ENCODE peak calls at places on chromosome 18, in five cellular contexts. One of them, this sample, is unnamed. For H3K9me3 and H3K4me1, the result is how much of the 10 kb centered on the place peaks cover.

GRCh38 chr18:41038071-41038470 is 917.0 kb upstream of the PIK3C3 start:
- DNase-seq in A549: no peak
- DNase-seq in IMR-90: peak
- DNase-seq in kidney: no peak
- DNase-seq in spleen: no peak
- DNase-seq in this sample: no peak

GRCh38 chr18:62979172-62979571 is 263.8 kb downstream of the PHLPP1 start:
- DNase-seq in kidney: no peak
- DNase-seq in IMR-90: peak
- DNase-seq in spleen: peak
- DNase-seq in A549: no peak
- DNase-seq in this sample: no peak

GRCh38 chr18:70337139-70337972 is 48.5 kb downstream of the SOCS6 start:
- DNase-seq in spleen: no peak
- DNase-seq in IMR-90: peak
- DNase-seq in kidney: no peak
- DNase-seq in A549: peak
- DNase-seq in this sample: no peak

GRCh38 chr18:65610939-65611338 is 139.9 kb upstream of the CDH7 start:
- DNase-seq in kidney: no peak
- DNase-seq in spleen: no peak
- DNase-seq in A549: no peak
- DNase-seq in IMR-90: no peak
- DNase-seq in this sample: no peak

GRCh38 chr18:2337552-2338141 is 233.7 kb downstream of the METTL4 start:
- DNase-seq in IMR-90: peak
- DNase-seq in kidney: no peak
- DNase-seq in A549: peak
- DNase-seq in spleen: no peak
- DNase-seq in this sample: no peak

GRCh38 chr18:12534820-12535219 is 123.1 kb downstream of the SPIRE1 start:
- DNase-seq in spleen: no peak
- DNase-seq in A549: no peak
- DNase-seq in IMR-90: no peak
- DNase-seq in kidney: no peak
- DNase-seq in this sample: no peak

GRCh38 chr18:4125246-4125938 is 329.7 kb downstream of the DLGAP1 start:
- DNase-seq in IMR-90: no peak
- DNase-seq in A549: no peak
- DNase-seq in spleen: no peak
- DNase-seq in kidney: no peak
- DNase-seq in this sample: no peak

GRCh38 chr18:770583-770961 is 41.5 kb downstream of the YES1 start:
- DNase-seq in kidney: no peak
- DNase-seq in IMR-90: no peak
- DNase-seq in spleen: no peak
- DNase-seq in A549: no peak
- DNase-seq in this sample: no peak

GRCh38 chr18:43589611-43590151 is 312.4 kb upstream of the SYT4 start:
- DNase-seq in kidney: peak
- DNase-seq in A549: no peak
- DNase-seq in spleen: no peak
- DNase-seq in IMR-90: no peak
- DNase-seq in this sample: no peak

GRCh38 chr18:40096675-40097074 is 1858.4 kb upstream of the PIK3C3 start:
- DNase-seq in kidney: no peak
- DNase-seq in spleen: no peak
- DNase-seq in A549: no peak
- DNase-seq in IMR-90: no peak
- DNase-seq in this sample: no peak

GRCh38 chr18:48860276-48861180 is 90.2 kb downstream of the SMAD7 start:
- DNase-seq in kidney: peak
- DNase-seq in IMR-90: no peak
- DNase-seq in spleen: peak
- DNase-seq in A549: no peak
- DNase-seq in this sample: no peak

GRCh38 chr18:13273800-13274199 is 55.2 kb downstream of the LDLRAD4 start:
- DNase-seq in A549: no peak
- DNase-seq in IMR-90: no peak
- DNase-seq in kidney: no peak
- DNase-seq in spleen: no peak
- DNase-seq in this sample: no peak

GRCh38 chr18:48761582-48761981 is 189.2 kb downstream of the SMAD7 start:
- DNase-seq in spleen: no peak
- DNase-seq in IMR-90: no peak
- DNase-seq in kidney: no peak
- DNase-seq in A549: no peak
- DNase-seq in this sample: no peak

GRCh38 chr18:7273301-7273911 is 42.5 kb downstream of the LRRC30 start:
- DNase-seq in IMR-90: peak
- DNase-seq in spleen: peak
- DNase-seq in A549: no peak
- DNase-seq in kidney: peak
- DNase-seq in this sample: peak

GRCh38 chr18:1392865-1393734 is 488.4 kb downstream of the ADCYAP1 start:
- DNase-seq in spleen: no peak
- DNase-seq in A549: no peak
- DNase-seq in IMR-90: no peak
- DNase-seq in kidney: no peak
- DNase-seq in this sample: no peak

GRCh38 chr18:47756364-47757016 is 174.0 kb downstream of the SMAD2 start:
- DNase-seq in IMR-90: peak
- DNase-seq in spleen: peak
- DNase-seq in kidney: no peak
- DNase-seq in A549: peak
- DNase-seq in this sample: no peak

GRCh38 chr18:26863122-26863879 is 2.2 kb downstream of the AQP4 start:
- DNase-seq in A549: peak
- DNase-seq in IMR-90: no peak
- DNase-seq in spleen: no peak
- DNase-seq in kidney: peak
- DNase-seq in this sample: peak

GRCh38 chr18:30245756-30246515 is 796.6 kb downstream of the DSC3 start:
- DNase-seq in spleen: no peak
- DNase-seq in A549: no peak
- DNase-seq in IMR-90: no peak
- DNase-seq in kidney: no peak
- DNase-seq in this sample: no peak

GRCh38 chr18:48419268-48420022 is 10.3 kb upstream of the ZBTB7C start:
- DNase-seq in IMR-90: no peak
- DNase-seq in kidney: no peak
- DNase-seq in spleen: no peak
- DNase-seq in A549: no peak
- DNase-seq in this sample: no peak

GRCh38 chr18:1222880-1223279 is 318.2 kb downstream of the ADCYAP1 start:
- DNase-seq in A549: no peak
- DNase-seq in IMR-90: no peak
- DNase-seq in kidney: no peak
- DNase-seq in spleen: no peak
- DNase-seq in this sample: no peak

GRCh38 chr18:10147199-10147598 is 233.4 kb downstream of the VAPA start:
- DNase-seq in IMR-90: no peak
- DNase-seq in kidney: no peak
- DNase-seq in A549: no peak
- DNase-seq in spleen: no peak
- DNase-seq in this sample: no peak

GRCh38 chr18:22570492-22570891 is 152.8 kb upstream of the CTAGE1 start:
- DNase-seq in kidney: no peak
- DNase-seq in spleen: no peak
- DNase-seq in IMR-90: no peak
- DNase-seq in A549: no peak
- DNase-seq in this sample: no peak

GRCh38 chr18:71899707-71900483 is 644.2 kb downstream of the CBLN2 start:
- DNase-seq in IMR-90: no peak
- DNase-seq in A549: no peak
- DNase-seq in spleen: no peak
- DNase-seq in kidney: no peak
- DNase-seq in this sample: no peak

GRCh38 chr18:57759650-57760049 is 43.5 kb downstream of the ATP8B1 start:
- DNase-seq in kidney: no peak
- DNase-seq in A549: no peak
- DNase-seq in spleen: no peak
- DNase-seq in IMR-90: no peak
- DNase-seq in this sample: no peak

GRCh38 chr18:4802296-4802695 is 347.2 kb upstream of the DLGAP1 start:
- DNase-seq in IMR-90: no peak
- DNase-seq in kidney: no peak
- DNase-seq in spleen: no peak
- DNase-seq in A549: no peak
- DNase-seq in this sample: no peak

GRCh38 chr18:69948919-69949537 is 1.4 kb upstream of the CD226 start:
- DNase-seq in IMR-90: peak
- DNase-seq in A549: no peak
- DNase-seq in kidney: peak
- DNase-seq in spleen: no peak
- DNase-seq in this sample: peak

GRCh38 chr18:5979971-5980457 is 84.7 kb upstream of the TMEM200C start:
- DNase-seq in A549: no peak
- DNase-seq in spleen: no peak
- DNase-seq in IMR-90: no peak
- DNase-seq in kidney: no peak
- DNase-seq in this sample: no peak

GRCh38 chr18:46148810-46149209 is 44.6 kb downstream of the HAUS1 start:
- DNase-seq in kidney: no peak
- DNase-seq in IMR-90: peak
- DNase-seq in spleen: no peak
- DNase-seq in A549: peak
- DNase-seq in this sample: no peak

GRCh38 chr18:73563345-73563744 is 584.3 kb downstream of the FBXO15 start:
- DNase-seq in kidney: no peak
- DNase-seq in IMR-90: peak
- DNase-seq in A549: no peak
- DNase-seq in spleen: no peak
- DNase-seq in this sample: no peak

GRCh38 chr18:6920099-6920955 is 190.8 kb downstream of the ARHGAP28 start:
- DNase-seq in A549: peak
- DNase-seq in kidney: no peak
- DNase-seq in spleen: no peak
- DNase-seq in IMR-90: peak
- DNase-seq in this sample: no peak

GRCh38 chr18:31683968-31684278 is 458 bp downstream of the B4GALT6 start:
- DNase-seq in kidney: no peak
- DNase-seq in IMR-90: no peak
- DNase-seq in spleen: no peak
- DNase-seq in A549: no peak
- DNase-seq in this sample: no peak

GRCh38 chr18:36402765-36403396 is 105.4 kb downstream of the FHOD3 start:
- DNase-seq in spleen: no peak
- DNase-seq in kidney: no peak
- DNase-seq in A549: no peak
- DNase-seq in IMR-90: peak
- DNase-seq in this sample: peak

GRCh38 chr18:9695605-9696004 is 12.5 kb upstream of the RAB31 start:
- DNase-seq in A549: no peak
- DNase-seq in spleen: no peak
- DNase-seq in kidney: no peak
- DNase-seq in IMR-90: no peak
- DNase-seq in this sample: peak

GRCh38 chr18:23263551-23264235 is 128.4 kb downstream of the CABLES1 start:
- DNase-seq in spleen: no peak
- DNase-seq in A549: no peak
- DNase-seq in IMR-90: no peak
- DNase-seq in kidney: no peak
- DNase-seq in this sample: no peak

GRCh38 chr18:50192903-50193795 is 1.8 kb downstream of the MYO5B start:
- DNase-seq in A549: no peak
- DNase-seq in kidney: no peak
- DNase-seq in IMR-90: no peak
- DNase-seq in spleen: no peak
- DNase-seq in this sample: no peak

GRCh38 chr18:14917311-14917710 is 169.3 kb downstream of the ANKRD30B start:
- DNase-seq in A549: no peak
- DNase-seq in IMR-90: no peak
- DNase-seq in kidney: no peak
- DNase-seq in spleen: no peak
- DNase-seq in this sample: no peak
- H3K9me3 ChIP-seq in A549: under half
- H3K9me3 ChIP-seq in IMR-90: under half
- H3K9me3 ChIP-seq in kidney: under half
- H3K9me3 ChIP-seq in spleen: under half
- H3K9me3 ChIP-seq in this sample: under half

GRCh38 chr18:76451475-76452331 is 43.3 kb downstream of the ZNF516 start:
- DNase-seq in kidney: no peak
- DNase-seq in IMR-90: no peak
- DNase-seq in spleen: peak
- DNase-seq in A549: no peak
- DNase-seq in this sample: peak

GRCh38 chr18:76452357-76452756 is 42.7 kb downstream of the ZNF516 start:
- DNase-seq in A549: no peak
- DNase-seq in spleen: no peak
- DNase-seq in IMR-90: peak
- DNase-seq in kidney: no peak
- DNase-seq in this sample: peak

GRCh38 chr18:76454429-76454828 is 40.6 kb downstream of the ZNF516 start:
- DNase-seq in spleen: no peak
- DNase-seq in IMR-90: peak
- DNase-seq in A549: no peak
- DNase-seq in kidney: no peak
- DNase-seq in this sample: no peak

GRCh38 chr18:76455015-76455676 is 39.9 kb downstream of the ZNF516 start:
- DNase-seq in kidney: no peak
- DNase-seq in IMR-90: no peak
- DNase-seq in A549: no peak
- DNase-seq in spleen: no peak
- DNase-seq in this sample: peak

DNA sequence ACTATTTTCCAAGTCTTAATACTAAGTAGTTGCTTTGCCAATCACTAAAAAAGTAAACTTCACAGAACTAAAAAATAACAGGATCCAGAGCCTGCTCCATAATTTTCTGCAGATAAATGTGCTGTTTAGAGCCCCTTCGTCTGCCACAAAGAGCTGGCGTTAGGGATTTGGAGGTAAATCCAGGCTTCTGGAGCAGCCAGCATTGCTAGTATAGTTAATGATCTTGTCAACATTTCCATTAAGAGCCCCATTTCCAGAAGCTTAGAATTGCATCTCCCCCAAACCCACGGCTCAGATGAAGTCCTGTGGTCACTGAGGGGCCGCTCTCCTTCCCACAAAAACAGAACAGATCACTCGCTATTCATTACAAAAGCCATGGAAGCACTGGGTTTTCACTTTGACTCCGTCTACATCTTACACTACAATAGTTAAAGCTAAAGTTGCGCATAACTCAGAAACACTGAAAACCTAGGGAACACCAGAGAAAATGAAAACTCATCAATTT is 41.9 kb downstream of the ZNF516 start:
- DNase-seq in kidney: no peak
- DNase-seq in A549: no peak
- DNase-seq in spleen: no peak
- DNase-seq in IMR-90: no peak
- DNase-seq in this sample: no peak
- H3K4me1 ChIP-seq in kidney: under half
- H3K4me1 ChIP-seq in A549: under half
- H3K4me1 ChIP-seq in spleen: half or more
- H3K4me1 ChIP-seq in IMR-90: under half
- H3K4me1 ChIP-seq in this sample: under half

GRCh38 chr18:78492813-78493371 is 486.7 kb upstream of the SALL3 start:
- DNase-seq in A549: no peak
- DNase-seq in spleen: no peak
- DNase-seq in kidney: no peak
- DNase-seq in IMR-90: no peak
- DNase-seq in this sample: no peak
- H3K9me3 ChIP-seq in A549: under half
- H3K9me3 ChIP-seq in spleen: under half
- H3K9me3 ChIP-seq in kidney: under half
- H3K9me3 ChIP-seq in IMR-90: under half
- H3K9me3 ChIP-seq in this sample: under half

GRCh38 chr18:44789704-44790103 is 109.0 kb downstream of the SETBP1 start:
- DNase-seq in IMR-90: no peak
- DNase-seq in A549: no peak
- DNase-seq in kidney: peak
- DNase-seq in spleen: no peak
- DNase-seq in this sample: no peak
- H3K4me1 ChIP-seq in IMR-90: under half
- H3K4me1 ChIP-seq in A549: under half
- H3K4me1 ChIP-seq in kidney: under half
- H3K4me1 ChIP-seq in spleen: under half
- H3K4me1 ChIP-seq in this sample: under half